ENCODE peak calls at places on chromosomes 3 and 15, in ten cellular contexts. One of them, this sample, is unnamed.

GRCh38 chr15:64574220-64574994 is 114.0 kb downstream of the ZNF609 start:
- DNase-seq in WTC11: no peak
- DNase-seq in PC-9: peak
- DNase-seq in iris pigment epithelial cell: peak
- DNase-seq in progenitor cell of endocrine pancreas: no peak
- DNase-seq in amniotic stem cell: no peak
- DNase-seq in cardiac fibroblast: peak
- DNase-seq in GM20000: no peak
- DNase-seq in activated naive CD4-positive, alpha-beta T cell treated with anti-CD3 and anti-CD28 coated beads, Interleukin-2, amount 10 ng/mL, durations not matched to agents 7 days and 5 days: no peak
- DNase-seq in activated B cell treated with CpG ODN at 0.5 μM for 24 hours: no peak
- DNase-seq in this sample: no peak

GRCh38 chr15:52308446-52309153 is 13.0 kb upstream of the MYO5C start:
- DNase-seq in WTC11: no peak
- DNase-seq in activated naive CD4-positive, alpha-beta T cell treated with anti-CD3 and anti-CD28 coated beads, Interleukin-2, amount 10 ng/mL, durations not matched to agents 7 days and 5 days: no peak
- DNase-seq in activated B cell treated with CpG ODN at 0.5 μM for 24 hours: no peak
- DNase-seq in PC-9: no peak
- DNase-seq in GM20000: peak
- DNase-seq in cardiac fibroblast: no peak
- DNase-seq in progenitor cell of endocrine pancreas: no peak
- DNase-seq in iris pigment epithelial cell: no peak
- DNase-seq in amniotic stem cell: no peak
- DNase-seq in this sample: no peak

GRCh38 chr3:36729204-36730056 is 34.9 kb downstream of the DCLK3 start:
- DNase-seq in activated B cell treated with CpG ODN at 0.5 μM for 24 hours: no peak
- DNase-seq in cardiac fibroblast: peak
- DNase-seq in PC-9: peak
- DNase-seq in activated naive CD4-positive, alpha-beta T cell treated with anti-CD3 and anti-CD28 coated beads, Interleukin-2, amount 10 ng/mL, durations not matched to agents 7 days and 5 days: no peak
- DNase-seq in iris pigment epithelial cell: peak
- DNase-seq in GM20000: peak
- DNase-seq in WTC11: no peak
- DNase-seq in progenitor cell of endocrine pancreas: no peak
- DNase-seq in amniotic stem cell: peak
- DNase-seq in this sample: peak

GRCh38 chr3:152938974-152939636 is 104.2 kb downstream of the P2RY1 start:
- DNase-seq in GM20000: no peak
- DNase-seq in WTC11: no peak
- DNase-seq in activated naive CD4-positive, alpha-beta T cell treated with anti-CD3 and anti-CD28 coated beads, Interleukin-2, amount 10 ng/mL, durations not matched to agents 7 days and 5 days: no peak
- DNase-seq in iris pigment epithelial cell: no peak
- DNase-seq in PC-9: no peak
- DNase-seq in progenitor cell of endocrine pancreas: no peak
- DNase-seq in amniotic stem cell: no peak
- DNase-seq in activated B cell treated with CpG ODN at 0.5 μM for 24 hours: no peak
- DNase-seq in cardiac fibroblast: no peak
- DNase-seq in this sample: no peak

GRCh38 chr3:14371573-14372474 is 30.6 kb upstream of the SLC6A6 start:
- DNase-seq in cardiac fibroblast: peak
- DNase-seq in progenitor cell of endocrine pancreas: no peak
- DNase-seq in GM20000: peak
- DNase-seq in amniotic stem cell: no peak
- DNase-seq in activated naive CD4-positive, alpha-beta T cell treated with anti-CD3 and anti-CD28 coated beads, Interleukin-2, amount 10 ng/mL, durations not matched to agents 7 days and 5 days: no peak
- DNase-seq in WTC11: no peak
- DNase-seq in activated B cell treated with CpG ODN at 0.5 μM for 24 hours: no peak
- DNase-seq in PC-9: peak
- DNase-seq in iris pigment epithelial cell: peak
- DNase-seq in this sample: peak

GRCh38 chr3:170642882-170643601 is 57.2 kb upstream of the SLC7A14 start:
- DNase-seq in activated naive CD4-positive, alpha-beta T cell treated with anti-CD3 and anti-CD28 coated beads, Interleukin-2, amount 10 ng/mL, durations not matched to agents 7 days and 5 days: no peak
- DNase-seq in WTC11: no peak
- DNase-seq in PC-9: peak
- DNase-seq in amniotic stem cell: no peak
- DNase-seq in cardiac fibroblast: no peak
- DNase-seq in activated B cell treated with CpG ODN at 0.5 μM for 24 hours: no peak
- DNase-seq in GM20000: no peak
- DNase-seq in progenitor cell of endocrine pancreas: no peak
- DNase-seq in iris pigment epithelial cell: no peak
- DNase-seq in this sample: no peak

GRCh38 chr3:138417559-138417982 is 16.8 kb upstream of the ESYT3 start:
- DNase-seq in amniotic stem cell: peak
- DNase-seq in WTC11: peak
- DNase-seq in progenitor cell of endocrine pancreas: peak
- DNase-seq in activated B cell treated with CpG ODN at 0.5 μM for 24 hours: no peak
- DNase-seq in cardiac fibroblast: peak
- DNase-seq in activated naive CD4-positive, alpha-beta T cell treated with anti-CD3 and anti-CD28 coated beads, Interleukin-2, amount 10 ng/mL, durations not matched to agents 7 days and 5 days: peak
- DNase-seq in GM20000: peak
- DNase-seq in iris pigment epithelial cell: peak
- DNase-seq in PC-9: peak
- DNase-seq in this sample: peak

GRCh38 chr3:67876261-67876660 is 221.8 kb upstream of the SUCLG2 start:
- DNase-seq in WTC11: no peak
- DNase-seq in iris pigment epithelial cell: peak
- DNase-seq in amniotic stem cell: no peak
- DNase-seq in cardiac fibroblast: no peak
- DNase-seq in PC-9: no peak
- DNase-seq in GM20000: no peak
- DNase-seq in progenitor cell of endocrine pancreas: no peak
- DNase-seq in activated naive CD4-positive, alpha-beta T cell treated with anti-CD3 and anti-CD28 coated beads, Interleukin-2, amount 10 ng/mL, durations not matched to agents 7 days and 5 days: no peak
- DNase-seq in activated B cell treated with CpG ODN at 0.5 μM for 24 hours: no peak
- DNase-seq in this sample: no peak

GRCh38 chr15:50138391-50138790 is 19.4 kb upstream of the ATP8B4 start:
- DNase-seq in progenitor cell of endocrine pancreas: no peak
- DNase-seq in cardiac fibroblast: no peak
- DNase-seq in iris pigment epithelial cell: no peak
- DNase-seq in PC-9: no peak
- DNase-seq in activated B cell treated with CpG ODN at 0.5 μM for 24 hours: no peak
- DNase-seq in WTC11: no peak
- DNase-seq in amniotic stem cell: no peak
- DNase-seq in activated naive CD4-positive, alpha-beta T cell treated with anti-CD3 and anti-CD28 coated beads, Interleukin-2, amount 10 ng/mL, durations not matched to agents 7 days and 5 days: no peak
- DNase-seq in GM20000: no peak
- DNase-seq in this sample: no peak

GRCh38 chr3:15382405-15382923 is 44.9 kb downstream of the METTL6 start:
- DNase-seq in WTC11: no peak
- DNase-seq in progenitor cell of endocrine pancreas: no peak
- DNase-seq in activated B cell treated with CpG ODN at 0.5 μM for 24 hours: no peak
- DNase-seq in cardiac fibroblast: no peak
- DNase-seq in activated naive CD4-positive, alpha-beta T cell treated with anti-CD3 and anti-CD28 coated beads, Interleukin-2, amount 10 ng/mL, durations not matched to agents 7 days and 5 days: no peak
- DNase-seq in amniotic stem cell: no peak
- DNase-seq in PC-9: no peak
- DNase-seq in GM20000: no peak
- DNase-seq in iris pigment epithelial cell: no peak
- DNase-seq in this sample: no peak

GRCh38 chr15:48520376-48521155 is 124.9 kb downstream of the FBN1 start:
- DNase-seq in iris pigment epithelial cell: no peak
- DNase-seq in activated B cell treated with CpG ODN at 0.5 μM for 24 hours: no peak
- DNase-seq in progenitor cell of endocrine pancreas: no peak
- DNase-seq in activated naive CD4-positive, alpha-beta T cell treated with anti-CD3 and anti-CD28 coated beads, Interleukin-2, amount 10 ng/mL, durations not matched to agents 7 days and 5 days: no peak
- DNase-seq in PC-9: no peak
- DNase-seq in amniotic stem cell: no peak
- DNase-seq in WTC11: peak
- DNase-seq in cardiac fibroblast: no peak
- DNase-seq in GM20000: no peak
- DNase-seq in this sample: no peak

GRCh38 chr3:159172473-159172872 is 370.6 kb downstream of the MFSD1 start:
- DNase-seq in cardiac fibroblast: no peak
- DNase-seq in progenitor cell of endocrine pancreas: no peak
- DNase-seq in activated naive CD4-positive, alpha-beta T cell treated with anti-CD3 and anti-CD28 coated beads, Interleukin-2, amount 10 ng/mL, durations not matched to agents 7 days and 5 days: no peak
- DNase-seq in amniotic stem cell: no peak
- DNase-seq in PC-9: no peak
- DNase-seq in WTC11: no peak
- DNase-seq in iris pigment epithelial cell: no peak
- DNase-seq in activated B cell treated with CpG ODN at 0.5 μM for 24 hours: no peak
- DNase-seq in GM20000: no peak
- DNase-seq in this sample: no peak

GRCh38 chr3:31010491-31010890 is 116.0 kb upstream of the GADL1 start:
- DNase-seq in activated naive CD4-positive, alpha-beta T cell treated with anti-CD3 and anti-CD28 coated beads, Interleukin-2, amount 10 ng/mL, durations not matched to agents 7 days and 5 days: no peak
- DNase-seq in progenitor cell of endocrine pancreas: no peak
- DNase-seq in PC-9: no peak
- DNase-seq in cardiac fibroblast: peak
- DNase-seq in WTC11: no peak
- DNase-seq in amniotic stem cell: no peak
- DNase-seq in iris pigment epithelial cell: peak
- DNase-seq in activated B cell treated with CpG ODN at 0.5 μM for 24 hours: no peak
- DNase-seq in GM20000: no peak
- DNase-seq in this sample: no peak

GRCh38 chr15:36334059-36334458 is 245.4 kb upstream of the CDIN1 start:
- DNase-seq in progenitor cell of endocrine pancreas: no peak
- DNase-seq in activated B cell treated with CpG ODN at 0.5 μM for 24 hours: no peak
- DNase-seq in amniotic stem cell: no peak
- DNase-seq in WTC11: no peak
- DNase-seq in PC-9: no peak
- DNase-seq in iris pigment epithelial cell: peak
- DNase-seq in activated naive CD4-positive, alpha-beta T cell treated with anti-CD3 and anti-CD28 coated beads, Interleukin-2, amount 10 ng/mL, durations not matched to agents 7 days and 5 days: no peak
- DNase-seq in cardiac fibroblast: peak
- DNase-seq in GM20000: no peak
- DNase-seq in this sample: peak

GRCh38 chr15:92808611-92809063 is 91.5 kb upstream of the CHD2 start:
- DNase-seq in PC-9: peak
- DNase-seq in progenitor cell of endocrine pancreas: no peak
- DNase-seq in cardiac fibroblast: peak
- DNase-seq in WTC11: no peak
- DNase-seq in GM20000: peak
- DNase-seq in activated B cell treated with CpG ODN at 0.5 μM for 24 hours: no peak
- DNase-seq in activated naive CD4-positive, alpha-beta T cell treated with anti-CD3 and anti-CD28 coated beads, Interleukin-2, amount 10 ng/mL, durations not matched to agents 7 days and 5 days: no peak
- DNase-seq in iris pigment epithelial cell: peak
- DNase-seq in amniotic stem cell: no peak
- DNase-seq in this sample: no peak

GRCh38 chr3:71226565-71227281 is 356.8 kb downstream of the FOXP1 start:
- DNase-seq in WTC11: no peak
- DNase-seq in amniotic stem cell: no peak
- DNase-seq in progenitor cell of endocrine pancreas: no peak
- DNase-seq in GM20000: peak
- DNase-seq in PC-9: no peak
- DNase-seq in activated naive CD4-positive, alpha-beta T cell treated with anti-CD3 and anti-CD28 coated beads, Interleukin-2, amount 10 ng/mL, durations not matched to agents 7 days and 5 days: peak
- DNase-seq in iris pigment epithelial cell: peak
- DNase-seq in activated B cell treated with CpG ODN at 0.5 μM for 24 hours: peak
- DNase-seq in cardiac fibroblast: no peak
- DNase-seq in this sample: peak

GRCh38 chr3:119647843-119648575 is 12.4 kb downstream of the POPDC2 start:
- DNase-seq in activated naive CD4-positive, alpha-beta T cell treated with anti-CD3 and anti-CD28 coated beads, Interleukin-2, amount 10 ng/mL, durations not matched to agents 7 days and 5 days: no peak
- DNase-seq in iris pigment epithelial cell: no peak
- DNase-seq in amniotic stem cell: no peak
- DNase-seq in GM20000: no peak
- DNase-seq in WTC11: no peak
- DNase-seq in PC-9: no peak
- DNase-seq in activated B cell treated with CpG ODN at 0.5 μM for 24 hours: no peak
- DNase-seq in progenitor cell of endocrine pancreas: no peak
- DNase-seq in cardiac fibroblast: peak
- DNase-seq in this sample: no peak

GRCh38 chr3:86381247-86381646 is 609.7 kb downstream of the VGLL3 start:
- DNase-seq in amniotic stem cell: no peak
- DNase-seq in activated B cell treated with CpG ODN at 0.5 μM for 24 hours: no peak
- DNase-seq in iris pigment epithelial cell: no peak
- DNase-seq in PC-9: no peak
- DNase-seq in GM20000: no peak
- DNase-seq in progenitor cell of endocrine pancreas: no peak
- DNase-seq in cardiac fibroblast: no peak
- DNase-seq in activated naive CD4-positive, alpha-beta T cell treated with anti-CD3 and anti-CD28 coated beads, Interleukin-2, amount 10 ng/mL, durations not matched to agents 7 days and 5 days: no peak
- DNase-seq in WTC11: no peak
- DNase-seq in this sample: no peak

GRCh38 chr3:144770813-144771400 is 799.3 kb downstream of the DIPK2A start:
- DNase-seq in PC-9: no peak
- DNase-seq in WTC11: no peak
- DNase-seq in cardiac fibroblast: peak
- DNase-seq in iris pigment epithelial cell: peak
- DNase-seq in progenitor cell of endocrine pancreas: no peak
- DNase-seq in amniotic stem cell: peak
- DNase-seq in activated naive CD4-positive, alpha-beta T cell treated with anti-CD3 and anti-CD28 coated beads, Interleukin-2, amount 10 ng/mL, durations not matched to agents 7 days and 5 days: no peak
- DNase-seq in GM20000: no peak
- DNase-seq in activated B cell treated with CpG ODN at 0.5 μM for 24 hours: no peak
- DNase-seq in this sample: no peak

GRCh38 chr3:33037479-33037878 is 59.5 kb downstream of the GLB1 start:
- DNase-seq in PC-9: peak
- DNase-seq in progenitor cell of endocrine pancreas: no peak
- DNase-seq in GM20000: no peak
- DNase-seq in amniotic stem cell: no peak
- DNase-seq in cardiac fibroblast: no peak
- DNase-seq in iris pigment epithelial cell: no peak
- DNase-seq in WTC11: no peak
- DNase-seq in activated naive CD4-positive, alpha-beta T cell treated with anti-CD3 and anti-CD28 coated beads, Interleukin-2, amount 10 ng/mL, durations not matched to agents 7 days and 5 days: no peak
- DNase-seq in activated B cell treated with CpG ODN at 0.5 μM for 24 hours: no peak
- DNase-seq in this sample: no peak

GRCh38 chr3:15685927-15686326 is 84.4 kb downstream of the BTD start:
- DNase-seq in amniotic stem cell: no peak
- DNase-seq in WTC11: no peak
- DNase-seq in GM20000: no peak
- DNase-seq in progenitor cell of endocrine pancreas: no peak
- DNase-seq in cardiac fibroblast: peak
- DNase-seq in iris pigment epithelial cell: peak
- DNase-seq in PC-9: no peak
- DNase-seq in activated naive CD4-positive, alpha-beta T cell treated with anti-CD3 and anti-CD28 coated beads, Interleukin-2, amount 10 ng/mL, durations not matched to agents 7 days and 5 days: no peak
- DNase-seq in activated B cell treated with CpG ODN at 0.5 μM for 24 hours: no peak
- DNase-seq in this sample: no peak

This sample was measured in RCC 7860.